ENCODE peak calls at places on chromosomes 3 and 15, in eight cellular contexts. M, Z, D, O, S, C, E and K are unnamed samples.

GRCh38 chr3:127396473-127396872 is 108.6 kb upstream of the PRR20G start:
- DNase-seq in Z (no peak), S (no peak), D (no peak), O (no peak), C (no peak), M (no peak), E (no peak), K (no peak)

GRCh38 chr15:67495585-67495984 is 25.3 kb upstream of the C15orf61 start:
- DNase-seq in O (no peak), Z (no peak), S (no peak), M (no peak), C (no peak), D (no peak), E (no peak), K (no peak)

GRCh38 chr3:8681349-8681748 is 36.8 kb upstream of the SSUH2 start:
- DNase-seq in S (no peak), D (no peak), C (no peak), Z (no peak), E (no peak), M (no peak), O (no peak), K (no peak)

GRCh38 chr3:123749716-123750115 is 134.4 kb downstream of the MYLK start:
- DNase-seq in S (peak; percentile 97), Z (no peak), D (peak; percentile 4), C (no peak), M (no peak), E (no peak), O (no peak), K (no peak)

GRCh38 chr3:46869440-46869839 is 6.2 kb upstream of the MYL3 start:
- DNase-seq in Z (no peak), D (no peak), C (no peak), O (no peak), E (no peak), M (no peak), S (peak; percentile 30), K (no peak)

GRCh38 chr3:178518660-178519396 is 17.4 kb upstream of the KCNMB2 start:
- DNase-seq in Z (no peak), E (no peak), S (peak; percentile 16), D (no peak), M (no peak), C (no peak), O (no peak), K (no peak)

GRCh38 chr3:67906256-67906655 is 251.8 kb upstream of the SUCLG2 start:
- DNase-seq in D (no peak), S (no peak), E (no peak), Z (no peak), C (no peak), O (no peak), M (no peak), K (no peak)

GRCh38 chr3:73036694-73037368 is 24.6 kb upstream of the EBLN2 start:
- DNase-seq in M (no peak), E (no peak), Z (no peak), D (no peak), C (no peak), S (peak; percentile 50), O (no peak), K (no peak)

GRCh38 chr3:140910860-140911259 is 30.8 kb upstream of the SLC25A36 start:
- DNase-seq in D (no peak), O (no peak), C (no peak), S (peak; percentile 46), Z (no peak), E (peak; percentile 0), M (no peak), K (peak; percentile 76)

GRCh38 chr15:98682992-98683701 is 34.8 kb downstream of the IGF1R start:
- DNase-seq in E (no peak), O (no peak), M (no peak), Z (peak; percentile 40), D (no peak), S (peak; percentile 51), C (no peak), K (peak; percentile 53)

GRCh38 chr3:66744986-66745385 is 244.2 kb upstream of the LRIG1 start:
- DNase-seq in Z (no peak), D (no peak), C (no peak), M (no peak), E (no peak), O (no peak), S (no peak), K (no peak)

GRCh38 chr3:126746395-126747177 is 42.5 kb downstream of the CHCHD6 start:
- DNase-seq in C (peak; percentile 72), O (no peak), D (no peak), S (peak; percentile 10), Z (no peak), E (no peak), M (no peak), K (peak; percentile 67)

GRCh38 chr15:78427985-78428384 is 10.0 kb upstream of the IREB2 start:
- DNase-seq in S (no peak), M (no peak), D (no peak), E (no peak), Z (no peak), C (no peak), O (no peak), K (no peak)

GRCh38 chr3:157394361-157394760 is 42.3 kb upstream of the PTX3 start:
- DNase-seq in C (no peak), O (no peak), E (no peak), S (peak; percentile 42), D (no peak), M (no peak), Z (no peak), K (no peak)

GRCh38 chr15:47803767-47804166 is 86.5 kb downstream of the SEMA6D start:
- DNase-seq in O (no peak), M (no peak), C (no peak), D (no peak), S (peak; percentile 64), E (no peak), Z (peak; percentile 30), K (no peak)

GRCh38 chr3:162641869-162642350 is 1145.3 kb downstream of the OTOL1 start:
- DNase-seq in D (no peak), M (no peak), O (no peak), Z (no peak), E (no peak), S (peak; percentile 36), C (no peak), K (no peak)
- H3K36me3 ChIP-seq in D (no peaks in the 10 kb centered on the region), M (no peaks in the 10 kb centered on the region), O (no peaks in the 10 kb centered on the region), Z (no peaks in the 10 kb centered on the region), E (no peaks in the 10 kb centered on the region), S (no peaks in the 10 kb centered on the region), C (no peaks in the 10 kb centered on the region), K (no peaks in the 10 kb centered on the region)

GRCh38 chr3:61806810-61807209 is 245.4 kb downstream of the PTPRG start:
- DNase-seq in E (no peak), C (no peak), M (no peak), S (no peak), Z (no peak), O (no peak), D (no peak), K (no peak)

GRCh38 chr3:61805510-61806080 is 244.2 kb downstream of the PTPRG start:
- DNase-seq in Z (no peak), E (no peak), O (no peak), M (no peak), D (no peak), S (peak; percentile 48), C (no peak), K (no peak)

GRCh38 chr3:61807865-61808276 is 246.5 kb downstream of the PTPRG start:
- DNase-seq in S (no peak), M (no peak), Z (no peak), C (no peak), D (no peak), E (no peak), O (no peak), K (peak; percentile 44)

GRCh38 chr3:61802772-61803171 is 241.4 kb downstream of the PTPRG start:
- DNase-seq in Z (no peak), C (no peak), M (no peak), E (no peak), O (no peak), D (no peak), S (no peak), K (no peak)

DNA sequence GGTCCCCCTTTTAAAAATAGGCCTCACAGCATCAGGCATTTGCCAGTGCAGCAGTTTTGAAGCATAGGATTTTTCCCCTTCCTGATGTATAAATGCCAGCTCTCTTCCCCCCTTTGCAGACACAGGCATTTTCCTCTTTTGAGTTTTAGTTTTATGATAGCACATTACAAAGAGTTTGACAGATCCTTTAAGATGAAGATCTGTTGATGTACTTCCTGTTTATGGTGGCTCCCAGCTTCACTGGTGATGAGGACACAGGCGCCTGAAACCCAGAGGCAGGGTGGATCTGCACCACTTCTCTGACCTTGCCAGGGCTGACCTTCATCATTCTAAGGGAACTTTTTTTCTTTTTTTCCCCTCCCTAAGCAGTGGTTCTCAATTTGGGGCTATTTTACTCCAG is 243.4 kb downstream of the PTPRG start:
- DNase-seq in O (no peak), C (no peak), S (no peak), Z (no peak), E (no peak), D (no peak), M (no peak), K (no peak)
- H3K4me1 ChIP-seq in O (peaks cover 49% of the 10 kb centered on the region), C (peaks cover 72% of the 10 kb centered on the region), S (peaks cover 18% of the 10 kb centered on the region), Z (no peaks in the 10 kb centered on the region), E (no peaks in the 10 kb centered on the region), D (no peaks in the 10 kb centered on the region), M (no peaks in the 10 kb centered on the region), K (peaks cover 45% of the 10 kb centered on the region)

GRCh38 chr15:59537384-59537783 is 74.2 kb upstream of the GCNT3 start:
- DNase-seq in C (no peak), D (peak; percentile 14), M (no peak), O (no peak), Z (no peak), E (no peak), S (no peak), K (no peak)
- H3K27ac ChIP-seq in C (no peak overlapping the region), D (no peak overlapping the region), M (no peak overlapping the region), O (no peak overlapping the region), Z (no peak overlapping the region), E (no peak overlapping the region), S (no peak overlapping the region), K (no peak overlapping the region)

GRCh38 chr3:172228041-172228440 is 188.7 kb downstream of the FNDC3B start:
- DNase-seq in E (no peak), C (no peak), D (no peak), Z (no peak), M (no peak), O (no peak), S (no peak), K (no peak)

GRCh38 chr3:172231318-172231901 is 192.0 kb downstream of the FNDC3B start:
- DNase-seq in M (no peak), C (no peak), E (no peak), Z (no peak), D (no peak), O (no peak), S (no peak), K (no peak)

GRCh38 chr3:172226831-172227230 is 187.5 kb downstream of the FNDC3B start:
- DNase-seq in D (no peak), O (no peak), S (no peak), E (no peak), C (no peak), M (no peak), Z (no peak), K (no peak)

GRCh38 chr3:172232579-172232978 is 193.2 kb downstream of the FNDC3B start:
- DNase-seq in M (no peak), Z (no peak), S (no peak), C (no peak), O (no peak), D (no peak), E (no peak), K (no peak)

GRCh38 chr3:172229462-172229861 is 190.1 kb downstream of the FNDC3B start:
- DNase-seq in D (no peak), Z (no peak), S (no peak), C (no peak), O (no peak), M (no peak), E (no peak), K (no peak)
- H3K36me3 ChIP-seq in D (no peaks in the 10 kb centered on the region), Z (no peaks in the 10 kb centered on the region), S (peaks cover 47% of the 10 kb centered on the region), C (no peaks in the 10 kb centered on the region), O (no peaks in the 10 kb centered on the region), M (no peaks in the 10 kb centered on the region), E (no peaks in the 10 kb centered on the region), K (no peaks in the 10 kb centered on the region)